ENCODE peak calls at places on chromosomes 3 and 15, in nine cellular contexts. F, V, P, B, H, M, J, N and D are unnamed samples.

GRCh38 chr3:11381563-11381962 is 109.4 kb downstream of the ATG7 start:
- DNase-seq in F (no peak), V (no peak), P (no peak), B (no peak), H (no peak), M (no peak), J (peak), N (no peak), D (no peak)

GRCh38 chr3:66603161-66603611 is 102.4 kb upstream of the LRIG1 start:
- DNase-seq in F (no peak), V (peak), P (no peak), B (no peak), H (no peak), M (no peak), J (peak), N (no peak), D (no peak)

GRCh38 chr15:36432162-36432561 is 147.3 kb upstream of the CDIN1 start:
- DNase-seq in F (no peak), V (peak), P (no peak), B (no peak), H (no peak), M (no peak), J (peak), N (no peak), D (no peak)

GRCh38 chr3:162441716-162442115 is 945.1 kb downstream of the OTOL1 start:
- DNase-seq in F (peak), V (no peak), P (no peak), B (no peak), H (no peak), M (no peak), J (no peak), N (no peak), D (no peak)

GRCh38 chr3:81072591-81072990 is 688.9 kb downstream of the GBE1 start:
- DNase-seq in F (no peak), V (no peak), P (no peak), B (no peak), H (no peak), M (no peak), J (no peak), N (no peak), D (no peak)

GRCh38 chr3:146326875-146327543 is 76.1 kb upstream of the PLSCR4 start:
- DNase-seq in F (peak), V (peak), P (no peak), B (peak), H (peak), M (no peak), J (peak), N (no peak), D (no peak)

GRCh38 chr15:91196768-91197167 is 96.7 kb downstream of the SV2B start:
- DNase-seq in F (no peak), V (no peak), P (no peak), B (no peak), H (no peak), M (no peak), J (no peak), N (no peak), D (peak)

GRCh38 chr15:89402406-89402805 is 67.8 kb upstream of the POLG start:
- DNase-seq in F (no peak), V (no peak), P (no peak), B (no peak), H (no peak), M (no peak), J (no peak), N (no peak), D (no peak)

GRCh38 chr15:89845305-89845893 is 30.7 kb upstream of the ANPEP start:
- DNase-seq in F (peak), V (peak), P (no peak), B (no peak), H (no peak), M (no peak), J (peak), N (no peak), D (no peak)

GRCh38 chr3:146498002-146498736 is 28.8 kb upstream of the PLSCR2 start:
- DNase-seq in F (no peak), V (no peak), P (no peak), B (no peak), H (no peak), M (no peak), J (no peak), N (no peak), D (no peak)

GRCh38 chr3:4814302-4814903 is 164.8 kb upstream of the BHLHE40 start:
- DNase-seq in F (peak), V (peak), P (no peak), B (peak), H (no peak), M (peak), J (no peak), N (no peak), D (no peak)

GRCh38 chr15:60328852-60329443 is 68.8 kb downstream of the ANXA2 start:
- DNase-seq in F (peak), V (peak), P (no peak), B (no peak), H (peak), M (no peak), J (no peak), N (no peak), D (no peak)

GRCh38 chr15:99328673-99329072 is 77.4 kb downstream of the LRRC28 start:
- DNase-seq in F (no peak), V (no peak), P (no peak), B (no peak), H (no peak), M (no peak), J (no peak), N (no peak), D (no peak)

GRCh38 chr15:50880651-50881114 is 27.8 kb upstream of the AP4E1 start:
- DNase-seq in F (peak), V (peak), P (no peak), B (no peak), H (peak), M (no peak), J (peak), N (no peak), D (no peak)

GRCh38 chr3:59809750-59810444 is 760.1 kb upstream of the CFAP20DC start:
- DNase-seq in F (peak), V (peak), P (no peak), B (no peak), H (peak), M (no peak), J (peak), N (no peak), D (no peak)

GRCh38 chr3:67245545-67245944 is 247.4 kb downstream of the KBTBD8 start:
- DNase-seq in F (no peak), V (no peak), P (no peak), B (no peak), H (no peak), M (no peak), J (no peak), N (no peak), D (no peak)

GRCh38 chr15:66401130-66402021 is 14.7 kb downstream of the MAP2K1 start:
- DNase-seq in F (no peak), V (peak), P (no peak), B (no peak), H (peak), M (no peak), J (peak), N (no peak), D (no peak)

GRCh38 chr3:141414800-141415462 is 46.6 kb downstream of the ZBTB38 start:
- DNase-seq in F (peak), V (peak), P (no peak), B (no peak), H (no peak), M (no peak), J (no peak), N (no peak), D (no peak)

GRCh38 chr15:75923756-75924155 is 20.1 kb downstream of the FBXO22 start:
- DNase-seq in F (no peak), V (no peak), P (no peak), B (no peak), H (no peak), M (no peak), J (no peak), N (no peak), D (no peak)

GRCh38 chr15:101578443-101578894 is 73.7 kb downstream of the TM2D3 start:
- DNase-seq in F (peak), V (peak), P (peak), B (no peak), H (no peak), M (no peak), J (peak), N (peak), D (no peak)

GRCh38 chr15:67914537-67915373 is 74.9 kb upstream of the RNU6-1 start:
- DNase-seq in F (peak), V (peak), P (peak), B (peak), H (no peak), M (peak), J (peak), N (peak), D (no peak)

GRCh38 chr3:175484666-175485065 is 625.5 kb downstream of the NAALADL2 start:
- DNase-seq in F (no peak), V (no peak), P (no peak), B (no peak), H (no peak), M (no peak), J (no peak), N (no peak), D (no peak)

GRCh38 chr15:33048255-33048654 is 146.3 kb downstream of the FMN1 start:
- DNase-seq in F (no peak), V (peak), P (no peak), B (no peak), H (peak), M (no peak), J (no peak), N (no peak), D (no peak)

GRCh38 chr15:50162988-50163718 is 18.8 kb upstream of the SLC27A2 start:
- DNase-seq in F (no peak), V (no peak), P (no peak), B (no peak), H (no peak), M (no peak), J (peak), N (no peak), D (no peak)

DNA sequence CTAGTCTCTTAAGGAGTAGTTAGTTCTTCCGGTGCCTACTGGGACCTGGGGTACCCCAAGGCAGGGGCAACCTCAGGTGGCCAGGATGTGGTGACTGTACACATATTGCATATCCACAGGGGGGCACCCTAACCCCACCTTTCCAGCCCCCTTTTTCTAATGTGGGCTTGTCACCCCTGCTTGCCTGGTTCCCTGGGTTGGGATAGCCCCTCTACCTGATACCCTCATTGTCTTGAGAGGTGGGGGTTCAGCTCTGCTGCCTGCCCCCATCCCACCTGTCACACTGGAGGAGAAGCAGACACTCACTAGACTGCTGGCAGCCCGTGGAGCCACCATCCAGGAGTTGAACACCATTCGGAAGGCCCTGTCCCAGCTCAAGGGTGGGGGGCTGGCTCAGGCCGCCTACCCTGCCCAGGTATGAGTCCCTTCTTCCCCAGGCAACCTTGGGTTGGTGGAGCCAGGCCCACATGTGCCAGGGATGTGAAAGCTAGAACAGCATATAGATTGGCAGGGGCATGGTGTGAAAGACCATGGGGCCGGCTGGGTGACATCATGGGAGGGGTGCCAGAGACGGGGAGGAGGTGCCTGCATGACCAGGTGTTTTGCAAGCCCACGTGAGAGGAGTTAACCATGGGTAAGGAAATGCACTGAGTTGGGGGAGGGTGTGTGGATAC is 4.0 kb downstream of the GLYCTK start:
- DNase-seq in F (no peak), V (peak), P (no peak), B (no peak), H (peak), M (peak), J (no peak), N (no peak), D (no peak)
- TF ChIP-seq CTCF in F (peak), V (peak), P (peak), B (peak), H (peak), M (peak), J (peak), N (peak), D (peak)

GRCh38 chr3:27910456-27910855 is 188.3 kb upstream of the EOMES start:
- DNase-seq in F (peak), V (no peak), P (no peak), B (no peak), H (no peak), M (no peak), J (no peak), N (no peak), D (no peak)

GRCh38 chr3:27914199-27914598 is 192.1 kb upstream of the EOMES start:
- DNase-seq in F (peak), V (peak), P (no peak), B (no peak), H (no peak), M (no peak), J (no peak), N (no peak), D (no peak)
- TF ChIP-seq CTCF in F (peak), V (peak), P (no peak), B (no peak), H (no peak), M (no peak), J (peak), N (no peak), D (no peak)

GRCh38 chr3:53198256-53198977 is 37.4 kb downstream of the PRKCD start:
- DNase-seq in F (no peak), V (no peak), P (no peak), B (no peak), H (peak), M (no peak), J (no peak), N (no peak), D (no peak)
- TF ChIP-seq CTCF in F (peak), V (peak), P (no peak), B (no peak), H (no peak), M (no peak), J (no peak), N (peak), D (peak)

GRCh38 chr3:24088782-24089181 is 143.7 kb downstream of the NR1D2 start:
- DNase-seq in F (peak), V (peak), P (no peak), B (no peak), H (peak), M (no peak), J (peak), N (no peak), D (no peak)
- TF ChIP-seq CTCF in F (peak), V (peak), P (no peak), B (no peak), H (peak), M (peak), J (peak), N (peak), D (peak)

GRCh38 chr3:61919371-61919770 is 358.0 kb downstream of the PTPRG start:
- DNase-seq in F (no peak), V (no peak), P (no peak), B (no peak), H (no peak), M (no peak), J (no peak), N (no peak), D (no peak)
- TF ChIP-seq CTCF in F (no peak), V (no peak), P (no peak), B (no peak), H (no peak), M (no peak), J (no peak), N (no peak), D (no peak)

DNA sequence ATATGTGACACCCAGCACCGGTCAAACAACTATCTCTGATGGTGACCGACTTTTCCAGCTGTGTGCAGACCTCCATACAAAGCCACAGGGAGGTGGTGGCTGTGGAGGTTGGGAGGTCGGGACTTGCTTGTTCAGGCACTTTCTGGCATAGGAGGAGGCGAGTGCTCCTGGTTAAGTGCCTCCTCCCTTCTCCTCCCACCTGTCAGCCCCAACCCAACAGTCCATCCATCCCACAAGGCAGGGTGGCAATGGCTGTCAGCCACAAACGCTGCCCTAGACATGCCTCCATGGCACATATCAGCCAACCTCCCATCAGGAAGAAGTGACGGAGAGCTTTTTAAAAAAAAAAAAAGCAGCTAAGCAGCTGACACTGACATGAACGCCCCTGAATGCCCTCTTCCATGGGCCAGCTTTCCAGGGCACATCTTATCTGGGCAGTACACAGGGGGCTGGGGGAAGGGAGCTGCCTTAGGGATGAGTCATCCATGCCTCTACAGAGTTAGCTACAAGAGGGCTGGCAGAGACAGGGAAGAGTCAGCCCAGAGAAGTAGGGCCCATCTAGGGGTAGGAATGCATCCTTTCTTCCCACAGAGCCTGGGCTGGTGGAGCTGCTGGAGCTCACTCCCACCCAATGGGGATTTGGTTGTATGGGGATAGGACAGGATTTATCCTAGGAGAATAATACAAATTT is 41.2 kb downstream of the CCDC12 start:
- DNase-seq in F (peak), V (peak), P (no peak), B (peak), H (no peak), M (no peak), J (peak), N (no peak), D (peak)
- TF ChIP-seq CTCF in F (peak), V (peak), P (peak), B (peak), H (no peak), M (peak), J (peak), N (peak), D (peak)

GRCh38 chr3:63559884-63560283 is 92.6 kb upstream of the SNTN start:
- DNase-seq in F (peak), V (no peak), P (no peak), B (no peak), H (no peak), M (no peak), J (peak), N (no peak), D (no peak)

GRCh38 chr3:63561879-63562278 is 90.6 kb upstream of the SNTN start:
- DNase-seq in F (no peak), V (no peak), P (no peak), B (no peak), H (no peak), M (no peak), J (no peak), N (no peak), D (no peak)

GRCh38 chr3:63562323-63562722 is 90.2 kb upstream of the SNTN start:
- DNase-seq in F (no peak), V (no peak), P (no peak), B (no peak), H (no peak), M (no peak), J (no peak), N (no peak), D (no peak)

GRCh38 chr3:63565220-63565619 is 87.3 kb upstream of the SNTN start:
- DNase-seq in F (peak), V (no peak), P (no peak), B (no peak), H (no peak), M (no peak), J (no peak), N (no peak), D (no peak)
- TF ChIP-seq CTCF in F (no peak), V (no peak), P (no peak), B (no peak), H (no peak), M (no peak), J (peak), N (no peak), D (no peak)